ENCODE peak calls at places on chromosome 7, in ten cellular contexts. One of them, this sample, is unnamed.

GRCh38 chr7:121831320-121831719 is 41.6 kb upstream of the PTPRZ1 start:
- DNase-seq in heart right ventricle: no peak
- DNase-seq in heart left ventricle: no peak
- DNase-seq in IMR-90: no peak
- DNase-seq in mammary epithelial cell: peak; percentile 76
- DNase-seq in small intestine: no peak
- DNase-seq in tibial nerve: no peak
- DNase-seq in H9: no peak
- DNase-seq in fibroblast of lung: no peak
- DNase-seq in aorta: no peak
- DNase-seq in this sample: no peak

GRCh38 chr7:142897691-142898090 is 12.1 kb upstream of the TRPV6 start:
- DNase-seq in heart right ventricle: no peak
- DNase-seq in heart left ventricle: no peak
- DNase-seq in IMR-90: no peak
- DNase-seq in mammary epithelial cell: no peak
- DNase-seq in small intestine: no peak
- DNase-seq in tibial nerve: no peak
- DNase-seq in H9: no peak
- DNase-seq in fibroblast of lung: no peak
- DNase-seq in aorta: no peak
- DNase-seq in this sample: no peak

GRCh38 chr7:77537136-77537594 is at the start of gene PTPN12:
- DNase-seq in heart right ventricle: no peak
- DNase-seq in heart left ventricle: no peak
- DNase-seq in IMR-90: no peak
- DNase-seq in mammary epithelial cell: no peak
- DNase-seq in small intestine: no peak
- DNase-seq in tibial nerve: peak; percentile 47
- DNase-seq in H9: no peak
- DNase-seq in fibroblast of lung: no peak
- DNase-seq in aorta: peak; percentile 94
- DNase-seq in this sample: no peak

GRCh38 chr7:129607471-129608120 is 3.9 kb upstream of the NRF1 start:
- DNase-seq in heart right ventricle: no peak
- DNase-seq in heart left ventricle: no peak
- DNase-seq in IMR-90: no peak
- DNase-seq in mammary epithelial cell: peak; percentile 36
- DNase-seq in small intestine: peak; percentile 40
- DNase-seq in tibial nerve: no peak
- DNase-seq in H9: peak; percentile 58
- DNase-seq in fibroblast of lung: peak; percentile 29
- DNase-seq in aorta: no peak
- DNase-seq in this sample: peak; percentile 84

GRCh38 chr7:42272793-42273665 is 36.0 kb upstream of the GLI3 start:
- DNase-seq in heart right ventricle: no peak
- DNase-seq in heart left ventricle: no peak
- DNase-seq in IMR-90: peak; percentile 59
- DNase-seq in mammary epithelial cell: peak; percentile 76
- DNase-seq in small intestine: no peak
- DNase-seq in tibial nerve: no peak
- DNase-seq in H9: peak; percentile 34
- DNase-seq in fibroblast of lung: peak; percentile 81
- DNase-seq in aorta: no peak
- DNase-seq in this sample: no peak

GRCh38 chr7:11557627-11558026 is 274.4 kb downstream of the THSD7A start:
- DNase-seq in heart right ventricle: no peak
- DNase-seq in heart left ventricle: no peak
- DNase-seq in IMR-90: no peak
- DNase-seq in mammary epithelial cell: peak; percentile 30
- DNase-seq in small intestine: peak; percentile 22
- DNase-seq in tibial nerve: no peak
- DNase-seq in H9: peak; percentile 75
- DNase-seq in fibroblast of lung: peak; percentile 35
- DNase-seq in aorta: no peak
- DNase-seq in this sample: peak; percentile 76

GRCh38 chr7:108211382-108212201 is 81.4 kb upstream of the LAMB4 start:
- DNase-seq in heart right ventricle: no peak
- DNase-seq in heart left ventricle: no peak
- DNase-seq in IMR-90: peak; percentile 59
- DNase-seq in mammary epithelial cell: peak; percentile 94
- DNase-seq in small intestine: no peak
- DNase-seq in tibial nerve: no peak
- DNase-seq in H9: peak; percentile 49
- DNase-seq in fibroblast of lung: peak; percentile 28
- DNase-seq in aorta: no peak
- DNase-seq in this sample: no peak

GRCh38 chr7:81869670-81870069 is 99.8 kb upstream of the HGF start:
- DNase-seq in heart right ventricle: no peak
- DNase-seq in heart left ventricle: no peak
- DNase-seq in IMR-90: no peak
- DNase-seq in mammary epithelial cell: no peak
- DNase-seq in small intestine: no peak
- DNase-seq in tibial nerve: no peak
- DNase-seq in H9: no peak
- DNase-seq in fibroblast of lung: no peak
- DNase-seq in aorta: no peak
- DNase-seq in this sample: no peak

GRCh38 chr7:19754521-19755116 is 18.8 kb downstream of the TMEM196 start:
- DNase-seq in heart right ventricle: no peak
- DNase-seq in heart left ventricle: no peak
- DNase-seq in IMR-90: peak; percentile 12
- DNase-seq in mammary epithelial cell: peak; percentile 27
- DNase-seq in small intestine: peak; percentile 45
- DNase-seq in tibial nerve: no peak
- DNase-seq in H9: no peak
- DNase-seq in fibroblast of lung: peak; percentile 61
- DNase-seq in aorta: no peak
- DNase-seq in this sample: peak; percentile 82

GRCh38 chr7:106031271-106032029 is 68.4 kb downstream of the CDHR3 start:
- DNase-seq in heart right ventricle: no peak
- DNase-seq in heart left ventricle: no peak
- DNase-seq in IMR-90: no peak
- DNase-seq in mammary epithelial cell: no peak
- DNase-seq in small intestine: no peak
- DNase-seq in tibial nerve: no peak
- DNase-seq in H9: no peak
- DNase-seq in fibroblast of lung: peak; percentile 50
- DNase-seq in aorta: no peak
- DNase-seq in this sample: no peak

GRCh38 chr7:67341153-67341768 is 344.6 kb downstream of the TYW1 start:
- DNase-seq in heart right ventricle: no peak
- DNase-seq in heart left ventricle: no peak
- DNase-seq in IMR-90: no peak
- DNase-seq in mammary epithelial cell: no peak
- DNase-seq in small intestine: no peak
- DNase-seq in tibial nerve: no peak
- DNase-seq in H9: no peak
- DNase-seq in fibroblast of lung: no peak
- DNase-seq in aorta: no peak
- DNase-seq in this sample: no peak

DNA sequence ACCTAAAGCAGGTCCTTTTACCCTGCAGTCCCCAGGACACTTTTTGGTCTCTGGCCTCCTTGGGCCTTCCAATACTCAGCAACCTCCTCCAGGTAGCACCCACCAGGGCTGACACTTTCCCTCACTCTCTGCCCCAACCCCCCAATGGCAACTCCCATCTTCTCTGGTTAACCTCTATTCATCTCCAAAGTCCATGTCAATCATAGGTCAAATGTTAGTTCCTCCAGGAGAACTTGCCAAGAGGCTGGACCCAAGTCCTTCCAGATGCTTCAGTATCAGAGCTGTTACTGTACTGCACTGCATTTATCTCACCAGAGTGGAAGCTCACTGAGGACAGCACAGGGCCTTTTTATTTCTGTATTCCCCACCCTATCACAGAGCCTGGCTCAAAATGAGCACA is 295.0 kb upstream of the KLF14 start:
- DNase-seq in heart right ventricle: no peak
- DNase-seq in heart left ventricle: no peak
- DNase-seq in IMR-90: no peak
- DNase-seq in mammary epithelial cell: no peak
- DNase-seq in small intestine: no peak
- DNase-seq in tibial nerve: no peak
- DNase-seq in H9: no peak
- DNase-seq in fibroblast of lung: no peak
- DNase-seq in aorta: no peak
- DNase-seq in this sample: no peak
- H3K4me1 ChIP-seq in heart right ventricle: peaks cover 5% of the 10 kb centered on the region
- H3K4me1 ChIP-seq in heart left ventricle: peaks cover 14% of the 10 kb centered on the region
- H3K4me1 ChIP-seq in IMR-90: peaks cover 4% of the 10 kb centered on the region
- H3K4me1 ChIP-seq in mammary epithelial cell: peaks cover 21% of the 10 kb centered on the region
- H3K4me1 ChIP-seq in small intestine: no peaks in the 10 kb centered on the region
- H3K4me1 ChIP-seq in tibial nerve: no peaks in the 10 kb centered on the region
- H3K4me1 ChIP-seq in H9: peaks cover 2% of the 10 kb centered on the region
- H3K4me1 ChIP-seq in fibroblast of lung: peaks cover 11% of the 10 kb centered on the region
- H3K4me1 ChIP-seq in aorta: peaks cover 9% of the 10 kb centered on the region
- H3K4me1 ChIP-seq in this sample: peaks cover 75% of the 10 kb centered on the region

DNA sequence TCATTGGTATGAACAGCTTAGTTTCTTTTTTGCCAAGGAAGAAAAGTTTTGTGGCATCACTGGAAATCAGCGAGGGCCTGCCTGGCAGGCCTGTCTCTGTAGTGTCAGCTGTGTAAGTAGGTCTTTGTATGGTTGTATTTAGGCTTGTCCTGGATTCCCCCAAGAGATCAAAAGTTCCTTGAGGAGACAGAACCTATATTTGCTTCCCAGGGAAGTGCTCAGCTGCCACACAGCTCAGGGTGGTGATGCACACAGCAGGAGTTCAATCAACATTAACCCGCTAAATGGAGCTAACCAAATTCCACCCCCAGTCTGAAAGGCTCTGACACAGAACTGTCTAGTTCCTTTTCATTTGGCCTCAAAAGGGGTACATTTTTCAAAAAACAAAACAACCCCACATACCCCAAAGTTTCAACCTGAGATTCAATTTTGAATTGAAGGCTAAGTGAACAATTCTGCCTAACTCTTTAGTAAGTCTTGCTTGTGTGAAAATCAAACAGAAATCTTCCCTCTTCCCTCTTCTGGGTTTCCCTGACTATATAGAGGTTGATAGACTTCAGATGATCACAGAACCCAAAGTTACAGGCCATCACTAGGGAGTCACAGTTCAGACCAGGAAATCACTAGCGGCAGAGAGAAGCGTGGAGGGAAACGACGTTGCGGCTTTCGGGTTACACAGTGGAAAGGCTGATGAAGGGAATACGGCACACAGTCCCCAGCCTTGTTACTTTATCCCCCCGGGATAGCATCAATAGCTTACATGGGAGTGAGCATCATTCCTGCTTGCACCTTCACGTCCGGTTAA is 124.5 kb downstream of the CLEC2L start:
- DNase-seq in heart right ventricle: no peak
- DNase-seq in heart left ventricle: no peak
- DNase-seq in IMR-90: peak; percentile 39
- DNase-seq in mammary epithelial cell: no peak
- DNase-seq in small intestine: no peak
- DNase-seq in tibial nerve: no peak
- DNase-seq in H9: no peak
- DNase-seq in fibroblast of lung: peak; percentile 30
- DNase-seq in aorta: no peak
- DNase-seq in this sample: no peak
- H3K4me1 ChIP-seq in heart right ventricle: peaks cover 11% of the 10 kb centered on the region
- H3K4me1 ChIP-seq in heart left ventricle: peaks cover 28% of the 10 kb centered on the region
- H3K4me1 ChIP-seq in IMR-90: peaks cover 20% of the 10 kb centered on the region
- H3K4me1 ChIP-seq in mammary epithelial cell: peaks cover 18% of the 10 kb centered on the region
- H3K4me1 ChIP-seq in small intestine: peaks cover 4% of the 10 kb centered on the region
- H3K4me1 ChIP-seq in tibial nerve: no peaks in the 10 kb centered on the region
- H3K4me1 ChIP-seq in H9: no peaks in the 10 kb centered on the region
- H3K4me1 ChIP-seq in fibroblast of lung: peaks cover 5% of the 10 kb centered on the region
- H3K4me1 ChIP-seq in aorta: no peaks in the 10 kb centered on the region
- H3K4me1 ChIP-seq in this sample: no peaks in the 10 kb centered on the region

GRCh38 chr7:8206950-8207349 is 55.0 kb downstream of the ICA1 start:
- DNase-seq in heart right ventricle: no peak
- DNase-seq in heart left ventricle: no peak
- DNase-seq in IMR-90: no peak
- DNase-seq in mammary epithelial cell: no peak
- DNase-seq in small intestine: no peak
- DNase-seq in tibial nerve: no peak
- DNase-seq in H9: no peak
- DNase-seq in fibroblast of lung: no peak
- DNase-seq in aorta: no peak
- DNase-seq in this sample: no peak
- H3K4me1 ChIP-seq in heart right ventricle: no peaks in the 10 kb centered on the region
- H3K4me1 ChIP-seq in heart left ventricle: peaks cover 6% of the 10 kb centered on the region
- H3K4me1 ChIP-seq in IMR-90: no peaks in the 10 kb centered on the region
- H3K4me1 ChIP-seq in mammary epithelial cell: peaks cover 4% of the 10 kb centered on the region
- H3K4me1 ChIP-seq in small intestine: no peaks in the 10 kb centered on the region
- H3K4me1 ChIP-seq in tibial nerve: no peaks in the 10 kb centered on the region
- H3K4me1 ChIP-seq in H9: peaks cover 11% of the 10 kb centered on the region
- H3K4me1 ChIP-seq in fibroblast of lung: no peaks in the 10 kb centered on the region
- H3K4me1 ChIP-seq in aorta: no peaks in the 10 kb centered on the region
- H3K4me1 ChIP-seq in this sample: peaks cover 7% of the 10 kb centered on the region

GRCh38 chr7:74183653-74184450 is 9.7 kb downstream of the EIF4H start:
- DNase-seq in heart right ventricle: no peak
- DNase-seq in heart left ventricle: no peak
- DNase-seq in IMR-90: no peak
- DNase-seq in mammary epithelial cell: no peak
- DNase-seq in small intestine: no peak
- DNase-seq in tibial nerve: no peak
- DNase-seq in H9: no peak
- DNase-seq in fibroblast of lung: no peak
- DNase-seq in aorta: no peak
- DNase-seq in this sample: peak; percentile 52
- H3K4me1 ChIP-seq in heart right ventricle: peaks cover 19% of the 10 kb centered on the region
- H3K4me1 ChIP-seq in heart left ventricle: peaks cover 54% of the 10 kb centered on the region
- H3K4me1 ChIP-seq in IMR-90: peaks cover 31% of the 10 kb centered on the region
- H3K4me1 ChIP-seq in mammary epithelial cell: peaks cover 58% of the 10 kb centered on the region
- H3K4me1 ChIP-seq in small intestine: peaks cover 10% of the 10 kb centered on the region
- H3K4me1 ChIP-seq in tibial nerve: peaks cover 5% of the 10 kb centered on the region
- H3K4me1 ChIP-seq in H9: no peaks in the 10 kb centered on the region
- H3K4me1 ChIP-seq in fibroblast of lung: peaks cover 13% of the 10 kb centered on the region
- H3K4me1 ChIP-seq in aorta: peaks cover 2% of the 10 kb centered on the region
- H3K4me1 ChIP-seq in this sample: peaks cover 44% of the 10 kb centered on the region

DNA sequence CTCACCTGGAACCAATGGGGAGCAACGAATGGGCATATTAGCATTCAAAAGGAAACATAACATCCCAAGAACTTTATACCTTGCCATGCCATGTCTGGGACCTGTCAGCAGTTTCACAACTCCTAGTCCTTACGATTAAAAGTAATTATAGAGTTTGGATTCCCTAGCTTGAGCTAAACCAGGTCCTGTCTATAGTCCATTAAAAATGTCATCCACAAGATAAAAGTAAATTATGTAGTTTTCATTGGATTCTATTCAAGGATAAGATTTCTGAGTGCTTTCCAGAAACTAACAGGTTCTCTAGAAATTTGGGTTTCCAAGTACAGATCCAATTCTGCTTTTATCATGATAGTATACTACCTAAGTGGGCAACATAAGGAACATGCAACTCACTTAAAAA is 163.6 kb upstream of the PTN start:
- DNase-seq in heart right ventricle: no peak
- DNase-seq in heart left ventricle: no peak
- DNase-seq in IMR-90: no peak
- DNase-seq in mammary epithelial cell: no peak
- DNase-seq in small intestine: no peak
- DNase-seq in tibial nerve: no peak
- DNase-seq in H9: no peak
- DNase-seq in fibroblast of lung: no peak
- DNase-seq in aorta: no peak
- DNase-seq in this sample: no peak
- H3K4me1 ChIP-seq in heart right ventricle: no peaks in the 10 kb centered on the region
- H3K4me1 ChIP-seq in heart left ventricle: no peaks in the 10 kb centered on the region
- H3K4me1 ChIP-seq in IMR-90: peaks cover 9% of the 10 kb centered on the region
- H3K4me1 ChIP-seq in mammary epithelial cell: peaks cover 14% of the 10 kb centered on the region
- H3K4me1 ChIP-seq in small intestine: no peaks in the 10 kb centered on the region
- H3K4me1 ChIP-seq in tibial nerve: no peaks in the 10 kb centered on the region
- H3K4me1 ChIP-seq in H9: peaks cover 5% of the 10 kb centered on the region
- H3K4me1 ChIP-seq in fibroblast of lung: peaks cover 2% of the 10 kb centered on the region
- H3K4me1 ChIP-seq in aorta: peaks cover 3% of the 10 kb centered on the region
- H3K4me1 ChIP-seq in this sample: no peaks in the 10 kb centered on the region

This sample was measured in Karpas-422.